ENCODE peak calls at places on chromosomes 13 and 19, in nine cellular contexts. B is stimulated activated CD4-positive, alpha-beta T cell treated with anti-CD3 and anti-CD28 coated beads, TNF-alpha, amount 100 ng/mL, for 24 hours; X is ELR; Y is mucosa of gallbladder; P is naive thymus-derived CD8-positive, alpha-beta T cell; Z is ureter; C is T-helper 2 cell; K is EH; T is stimulated activated CD8-positive, alpha-beta memory T cell treated with anti-CD3 and anti-CD28 coated beads, Interleukin-4, amount 100 ng/mL, for 1 hour. L is an unnamed sample.

GRCh38 chr19:2969104-2969504 is 8.3 kb upstream of the TLE6 start:
- DNase-seq in B (no peak), X (no peak), Y (peak), P (no peak), Z (peak), C (no peak), K (no peak), T (no peak), L (no peak)

GRCh38 chr19:42246143-42246868 is 3.9 kb upstream of the GSK3A start:
- DNase-seq in B (no peak), X (peak), Y (peak), P (no peak), Z (peak), C (no peak), K (peak), T (no peak), L (peak)

GRCh38 chr13:41456768-41457588 is at the start of gene RGCC:
- DNase-seq in B (peak), X (peak), Y (peak), P (peak), Z (peak), C (peak), K (peak), T (peak), L (peak)

GRCh38 chr13:32206097-32206740 is 108.9 kb downstream of the ZAR1L start:
- DNase-seq in B (no peak), X (no peak), Y (no peak), P (no peak), Z (no peak), C (no peak), K (peak), T (no peak), L (no peak)

GRCh38 chr19:2084993-2085720 is 11.0 kb downstream of the MOB3A start:
- DNase-seq in B (peak), X (peak), Y (peak), P (peak), Z (no peak), C (peak), K (peak), T (peak), L (no peak)

GRCh38 chr13:113092776-113093579 is 12.6 kb upstream of the F7 start:
- DNase-seq in B (no peak), X (no peak), Y (no peak), P (no peak), Z (no peak), C (no peak), K (no peak), T (no peak), L (no peak)

GRCh38 chr19:3551808-3552095 is 5.6 kb downstream of the MFSD12 start:
- DNase-seq in B (no peak), X (no peak), Y (no peak), P (no peak), Z (no peak), C (no peak), K (no peak), T (no peak), L (no peak)

GRCh38 chr19:16325671-16326400 is 1.2 kb downstream of the KLF2 start:
- DNase-seq in B (peak), X (peak), Y (no peak), P (peak), Z (peak), C (no peak), K (peak), T (no peak), L (no peak)

GRCh38 chr19:16367269-16367683 is 42.6 kb downstream of the KLF2 start:
- DNase-seq in B (no peak), X (no peak), Y (no peak), P (no peak), Z (no peak), C (no peak), K (no peak), T (no peak), L (no peak)

GRCh38 chr19:33503791-33504444 is 17.7 kb downstream of the PEPD start:
- DNase-seq in B (no peak), X (no peak), Y (no peak), P (no peak), Z (no peak), C (no peak), K (no peak), T (no peak), L (no peak)